ENCODE peak calls at places on chromosomes 1 and 21, in five cellular contexts. One of them, this sample, is unnamed.

GRCh38 chr1:63994636-63995035 is 208.8 kb upstream of the UBE2U start:
- DNase-seq in sigmoid colon: no peak
- DNase-seq in ovary: no peak
- DNase-seq in Peyer's patch: no peak
- DNase-seq in stomach: no peak
- DNase-seq in this sample: no peak

GRCh38 chr1:172095831-172096230 is 254.5 kb downstream of the DNM3 start:
- DNase-seq in sigmoid colon: no peak
- DNase-seq in ovary: no peak
- DNase-seq in Peyer's patch: no peak
- DNase-seq in stomach: no peak
- DNase-seq in this sample: no peak

GRCh38 chr1:53373246-53373645 is 45.4 kb upstream of the LRP8 start:
- DNase-seq in sigmoid colon: no peak
- DNase-seq in ovary: no peak
- DNase-seq in Peyer's patch: no peak
- DNase-seq in stomach: peak
- DNase-seq in this sample: no peak

GRCh38 chr1:153344718-153345025 is 4.0 kb downstream of the PGLYRP4 start:
- DNase-seq in sigmoid colon: no peak
- DNase-seq in ovary: no peak
- DNase-seq in Peyer's patch: no peak
- DNase-seq in stomach: no peak
- DNase-seq in this sample: no peak

GRCh38 chr1:48938975-48939374 is 162.3 kb upstream of the BEND5 start:
- DNase-seq in sigmoid colon: no peak
- DNase-seq in ovary: no peak
- DNase-seq in Peyer's patch: no peak
- DNase-seq in stomach: no peak
- DNase-seq in this sample: no peak

GRCh38 chr21:42648606-42649005 is 4.8 kb upstream of the PDE9A start:
- DNase-seq in sigmoid colon: no peak
- DNase-seq in ovary: no peak
- DNase-seq in Peyer's patch: no peak
- DNase-seq in stomach: no peak
- DNase-seq in this sample: no peak

GRCh38 chr21:38422067-38422466 is 76.2 kb downstream of the ERG start:
- DNase-seq in sigmoid colon: no peak
- DNase-seq in ovary: no peak
- DNase-seq in Peyer's patch: no peak
- DNase-seq in stomach: no peak
- DNase-seq in this sample: no peak

GRCh38 chr1:91057784-91058183 is 35.9 kb upstream of the ZNF644 start:
- DNase-seq in sigmoid colon: no peak
- DNase-seq in ovary: no peak
- DNase-seq in Peyer's patch: no peak
- DNase-seq in stomach: no peak
- DNase-seq in this sample: no peak

GRCh38 chr1:204319462-204319861 is 40.3 kb downstream of the PLEKHA6 start:
- DNase-seq in sigmoid colon: no peak
- DNase-seq in ovary: no peak
- DNase-seq in Peyer's patch: no peak
- DNase-seq in stomach: peak
- DNase-seq in this sample: no peak

GRCh38 chr1:86616433-86616832 is 69.6 kb downstream of the CLCA4 start:
- DNase-seq in sigmoid colon: no peak
- DNase-seq in ovary: no peak
- DNase-seq in Peyer's patch: no peak
- DNase-seq in stomach: no peak
- DNase-seq in this sample: no peak

GRCh38 chr1:56304975-56305374 is 274.4 kb downstream of the PLPP3 start:
- DNase-seq in sigmoid colon: no peak
- DNase-seq in ovary: peak
- DNase-seq in Peyer's patch: no peak
- DNase-seq in stomach: no peak
- DNase-seq in this sample: no peak

GRCh38 chr21:39611547-39612190 is 1.1 kb upstream of the B3GALT5 start:
- DNase-seq in sigmoid colon: no peak
- DNase-seq in ovary: no peak
- DNase-seq in Peyer's patch: no peak
- DNase-seq in stomach: no peak
- DNase-seq in this sample: no peak

GRCh38 chr1:36134805-36135339 is 9.8 kb upstream of the COL8A2 start:
- DNase-seq in sigmoid colon: no peak
- DNase-seq in ovary: peak
- DNase-seq in Peyer's patch: peak
- DNase-seq in stomach: peak
- DNase-seq in this sample: peak

GRCh38 chr1:25540750-25541350 is 2.6 kb upstream of the LDLRAP1 start:
- DNase-seq in sigmoid colon: no peak
- DNase-seq in ovary: no peak
- DNase-seq in Peyer's patch: no peak
- DNase-seq in stomach: no peak
- DNase-seq in this sample: no peak

GRCh38 chr21:15742052-15742451 is 12.3 kb downstream of the USP25 start:
- DNase-seq in sigmoid colon: no peak
- DNase-seq in ovary: no peak
- DNase-seq in Peyer's patch: no peak
- DNase-seq in stomach: no peak
- DNase-seq in this sample: no peak

GRCh38 chr1:60904079-60904852 is 178.1 kb upstream of the NFIA start:
- DNase-seq in sigmoid colon: no peak
- DNase-seq in ovary: no peak
- DNase-seq in Peyer's patch: no peak
- DNase-seq in stomach: no peak
- DNase-seq in this sample: no peak

GRCh38 chr1:116529199-116529616 is 41.6 kb downstream of the CD58 start:
- DNase-seq in sigmoid colon: no peak
- DNase-seq in ovary: no peak
- DNase-seq in Peyer's patch: no peak
- DNase-seq in stomach: no peak
- DNase-seq in this sample: no peak

GRCh38 chr1:242454262-242455051 is 70.0 kb downstream of the PLD5 start:
- DNase-seq in sigmoid colon: no peak
- DNase-seq in ovary: no peak
- DNase-seq in Peyer's patch: no peak
- DNase-seq in stomach: no peak
- DNase-seq in this sample: no peak

GRCh38 chr21:42452401-42453018 is 43.5 kb downstream of the RSPH1 start:
- DNase-seq in sigmoid colon: no peak
- DNase-seq in ovary: no peak
- DNase-seq in Peyer's patch: no peak
- DNase-seq in stomach: no peak
- DNase-seq in this sample: no peak

GRCh38 chr21:44394733-44395132 is 41.3 kb downstream of the TRPM2 start:
- DNase-seq in sigmoid colon: no peak
- DNase-seq in ovary: no peak
- DNase-seq in Peyer's patch: no peak
- DNase-seq in stomach: no peak
- DNase-seq in this sample: no peak

GRCh38 chr1:54248966-54249365 is 49.0 kb downstream of the MRPL37 start:
- DNase-seq in sigmoid colon: no peak
- DNase-seq in ovary: no peak
- DNase-seq in Peyer's patch: no peak
- DNase-seq in stomach: no peak
- DNase-seq in this sample: no peak

GRCh38 chr1:230568676-230569075 is 73.6 kb upstream of the COG2 start:
- DNase-seq in sigmoid colon: no peak
- DNase-seq in ovary: no peak
- DNase-seq in Peyer's patch: no peak
- DNase-seq in stomach: no peak
- DNase-seq in this sample: no peak

GRCh38 chr1:201713093-201713810 is 115.7 kb upstream of the IPO9 start:
- DNase-seq in sigmoid colon: peak
- DNase-seq in ovary: peak
- DNase-seq in Peyer's patch: peak
- DNase-seq in stomach: peak
- DNase-seq in this sample: peak

GRCh38 chr1:201715351-201715750 is 113.6 kb upstream of the IPO9 start:
- DNase-seq in sigmoid colon: no peak
- DNase-seq in ovary: no peak
- DNase-seq in Peyer's patch: no peak
- DNase-seq in stomach: no peak
- DNase-seq in this sample: no peak

GRCh38 chr1:201715801-201716741 is 112.9 kb upstream of the IPO9 start:
- DNase-seq in sigmoid colon: peak
- DNase-seq in ovary: peak
- DNase-seq in Peyer's patch: no peak
- DNase-seq in stomach: no peak
- DNase-seq in this sample: no peak

GRCh38 chr1:201716742-201717135 is 112.2 kb upstream of the IPO9 start:
- DNase-seq in sigmoid colon: peak
- DNase-seq in ovary: no peak
- DNase-seq in Peyer's patch: no peak
- DNase-seq in stomach: no peak
- DNase-seq in this sample: no peak

DNA sequence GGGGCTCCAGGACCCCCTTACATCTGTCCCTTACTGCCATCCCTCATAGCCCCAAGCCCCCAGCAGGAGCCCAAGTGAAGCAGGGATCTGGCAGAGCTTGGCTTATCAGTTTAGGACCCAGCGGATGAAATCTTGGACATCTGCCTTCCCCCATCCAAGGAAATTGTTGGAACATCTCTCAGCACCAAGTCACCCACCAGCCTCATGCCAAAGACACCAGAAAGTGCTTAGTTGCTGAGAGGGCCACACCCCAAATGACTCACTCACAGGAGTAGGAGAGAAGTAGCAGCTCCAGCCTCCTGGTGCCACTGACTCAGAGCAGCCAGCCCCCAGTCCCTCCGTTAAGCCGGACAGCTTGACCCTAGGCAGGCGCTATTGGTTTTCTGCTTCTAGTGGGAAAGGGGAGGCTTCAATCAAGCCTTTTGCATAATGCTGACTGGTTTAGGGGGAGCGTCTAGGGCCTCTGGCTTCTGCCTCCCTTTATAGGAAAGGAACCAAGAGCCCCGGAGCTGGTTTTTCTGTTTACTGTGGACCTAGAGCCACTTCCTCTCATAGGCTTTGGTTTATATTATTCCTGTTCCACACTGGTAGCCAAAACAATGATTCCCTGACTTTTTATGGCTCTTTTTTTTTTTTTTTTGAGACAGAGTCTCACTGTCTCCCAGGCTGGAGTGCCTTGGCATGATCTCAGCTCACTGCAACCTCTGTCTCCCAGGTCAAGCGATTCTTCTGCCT is 114.2 kb upstream of the IPO9 start:
- DNase-seq in sigmoid colon: peak
- DNase-seq in ovary: peak
- DNase-seq in Peyer's patch: peak
- DNase-seq in stomach: peak
- DNase-seq in this sample: peak
- TF ChIP-seq POLR2A in sigmoid colon: no peak
- TF ChIP-seq POLR2A in ovary: peak
- TF ChIP-seq POLR2A in Peyer's patch: no peak
- TF ChIP-seq POLR2A in stomach: no peak
- TF ChIP-seq POLR2A in this sample: no peak

GRCh38 chr1:100325415-100326324 is 26.6 kb upstream of the CDC14A start:
- DNase-seq in sigmoid colon: no peak
- DNase-seq in ovary: no peak
- DNase-seq in Peyer's patch: no peak
- DNase-seq in stomach: no peak
- DNase-seq in this sample: no peak
- TF ChIP-seq POLR2A in sigmoid colon: no peak
- TF ChIP-seq POLR2A in ovary: no peak
- TF ChIP-seq POLR2A in Peyer's patch: no peak
- TF ChIP-seq POLR2A in stomach: no peak
- TF ChIP-seq POLR2A in this sample: no peak

GRCh38 chr1:12618661-12619395 is 818 bp upstream of the DHRS3 start:
- DNase-seq in sigmoid colon: peak
- DNase-seq in ovary: peak
- DNase-seq in Peyer's patch: peak
- DNase-seq in stomach: peak
- DNase-seq in this sample: peak

GRCh38 chr1:12620931-12621330 is 2.9 kb upstream of the DHRS3 start:
- DNase-seq in sigmoid colon: no peak
- DNase-seq in ovary: no peak
- DNase-seq in Peyer's patch: no peak
- DNase-seq in stomach: no peak
- DNase-seq in this sample: no peak

GRCh38 chr1:12617901-12618660 is at the start of gene DHRS3:
- DNase-seq in sigmoid colon: peak
- DNase-seq in ovary: peak
- DNase-seq in Peyer's patch: peak
- DNase-seq in stomach: peak
- DNase-seq in this sample: peak

GRCh38 chr1:12620142-12620865 is 2.3 kb upstream of the DHRS3 start:
- DNase-seq in sigmoid colon: no peak
- DNase-seq in ovary: no peak
- DNase-seq in Peyer's patch: no peak
- DNase-seq in stomach: no peak
- DNase-seq in this sample: no peak

GRCh38 chr1:12619396-12620141 is 1.6 kb upstream of the DHRS3 start:
- DNase-seq in sigmoid colon: peak
- DNase-seq in ovary: peak
- DNase-seq in Peyer's patch: peak
- DNase-seq in stomach: peak
- DNase-seq in this sample: peak
- TF ChIP-seq POLR2A in sigmoid colon: peak
- TF ChIP-seq POLR2A in ovary: no peak
- TF ChIP-seq POLR2A in Peyer's patch: no peak
- TF ChIP-seq POLR2A in stomach: no peak
- TF ChIP-seq POLR2A in this sample: no peak

DNA sequence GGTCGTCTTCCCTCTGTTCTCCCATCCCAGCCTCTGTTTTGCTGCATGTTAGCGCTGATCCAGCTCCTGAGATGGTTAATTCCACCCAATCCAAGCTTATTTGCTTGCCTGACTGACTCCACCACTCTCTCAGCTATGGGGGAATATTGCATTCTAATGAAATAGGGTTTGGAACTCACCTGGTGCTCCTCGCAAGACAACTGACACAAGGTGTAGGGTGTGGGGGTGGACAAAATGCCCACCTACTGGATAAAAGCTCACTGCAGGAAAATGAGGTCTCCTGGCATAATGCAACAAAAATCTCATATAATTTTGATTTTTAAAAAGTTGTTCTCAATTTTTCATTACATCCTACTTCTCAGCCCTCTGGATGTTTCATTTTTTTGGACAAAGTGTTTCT is 259.0 kb downstream of the ZNF648 start:
- DNase-seq in sigmoid colon: no peak
- DNase-seq in ovary: no peak
- DNase-seq in Peyer's patch: no peak
- DNase-seq in stomach: no peak
- DNase-seq in this sample: no peak
- TF ChIP-seq POLR2A in sigmoid colon: no peak
- TF ChIP-seq POLR2A in ovary: no peak
- TF ChIP-seq POLR2A in Peyer's patch: no peak
- TF ChIP-seq POLR2A in stomach: no peak
- TF ChIP-seq POLR2A in this sample: no peak

This sample was measured in thyroid gland.